ENCODE peak calls at places on chromosomes 11 and 22, in four cellular contexts. T is aorta, X is tibial artery, A is DND-41. F is an unnamed sample. For H3K27me3, the result is how much of the 10 kb centered on the place peaks cover.

GRCh38 chr11:12179521-12179920 is 69.1 kb downstream of the MICAL2 start:
- DNase-seq in T (no peak), X (no peak), A (no peak), F (no peak)

GRCh38 chr11:27429740-27430451 is 42.7 kb downstream of the LGR4 start:
- DNase-seq in X (no peak), A (peak), T (no peak), F (no peak)

GRCh38 chr11:69550846-69551245 is 69.4 kb downstream of the LINC01488 start:
- DNase-seq in X (no peak), A (no peak), T (no peak), F (no peak)

GRCh38 chr11:134283461-134284230 is 7.5 kb downstream of the GLB1L3 start:
- DNase-seq in A (no peak), X (no peak), T (no peak), F (no peak)

GRCh38 chr11:67466367-67466766 is 2.7 kb downstream of the TMEM134 start:
- DNase-seq in A (no peak), X (no peak), T (no peak), F (no peak)

GRCh38 chr22:21866821-21867527 is 471 bp downstream of the MAPK1 start:
- DNase-seq in A (peak), T (no peak), X (peak), F (no peak)

GRCh38 chr11:118145285-118146227 is 7.1 kb downstream of the SCN4B start:
- DNase-seq in T (peak), A (peak), X (peak), F (peak)

GRCh38 chr11:46588915-46589314 is 4.9 kb downstream of the AMBRA1 start:
- DNase-seq in T (no peak), X (no peak), A (no peak), F (no peak)

GRCh38 chr22:38294193-38294592 is 21.4 kb upstream of the TMEM184B start:
- DNase-seq in A (no peak), T (no peak), X (no peak), F (no peak)

GRCh38 chr22:38295863-38296262 is 21.4 kb downstream of the CSNK1E start:
- DNase-seq in X (no peak), A (no peak), T (no peak), F (no peak)

GRCh38 chr22:38295339-38295738 is 21.9 kb downstream of the CSNK1E start:
- DNase-seq in A (no peak), X (no peak), T (no peak), F (no peak)

GRCh38 chr22:38298312-38299000 is 18.8 kb downstream of the CSNK1E start:
- DNase-seq in X (no peak), T (no peak), A (peak), F (peak)

DNA sequence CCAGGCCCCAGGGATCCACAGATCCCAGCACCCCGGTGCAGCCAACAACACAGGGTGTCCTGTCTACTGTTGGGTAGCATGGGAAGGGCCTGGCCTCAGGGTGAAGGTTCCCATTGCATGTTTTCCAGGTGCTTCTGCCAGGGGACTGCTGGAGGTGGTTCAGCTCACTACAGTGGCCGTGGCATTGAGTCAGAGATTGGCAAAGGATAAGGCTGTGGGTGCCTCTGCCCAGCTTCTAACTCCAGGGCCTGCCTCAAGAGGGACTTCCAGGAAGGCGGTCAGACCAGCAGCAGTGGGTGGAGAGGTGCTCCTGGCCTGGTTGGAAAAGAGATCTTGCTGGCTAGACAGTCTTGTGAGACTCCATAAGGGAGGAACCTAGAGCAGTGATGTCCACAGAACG is 20.9 kb downstream of the CSNK1E start:
- DNase-seq in T (no peak), X (no peak), A (no peak), F (no peak)
- H3K27ac ChIP-seq in T (no peak), X (no peak), A (no peak), F (no peak)

GRCh38 chr11:62928011-62928410 is 6.8 kb upstream of the CHRM1 start:
- DNase-seq in T (no peak), A (no peak), X (no peak), F (peak)
- H3K27me3 ChIP-seq in T (under half), A (under half), X (half or more), F (half or more)

DNA sequence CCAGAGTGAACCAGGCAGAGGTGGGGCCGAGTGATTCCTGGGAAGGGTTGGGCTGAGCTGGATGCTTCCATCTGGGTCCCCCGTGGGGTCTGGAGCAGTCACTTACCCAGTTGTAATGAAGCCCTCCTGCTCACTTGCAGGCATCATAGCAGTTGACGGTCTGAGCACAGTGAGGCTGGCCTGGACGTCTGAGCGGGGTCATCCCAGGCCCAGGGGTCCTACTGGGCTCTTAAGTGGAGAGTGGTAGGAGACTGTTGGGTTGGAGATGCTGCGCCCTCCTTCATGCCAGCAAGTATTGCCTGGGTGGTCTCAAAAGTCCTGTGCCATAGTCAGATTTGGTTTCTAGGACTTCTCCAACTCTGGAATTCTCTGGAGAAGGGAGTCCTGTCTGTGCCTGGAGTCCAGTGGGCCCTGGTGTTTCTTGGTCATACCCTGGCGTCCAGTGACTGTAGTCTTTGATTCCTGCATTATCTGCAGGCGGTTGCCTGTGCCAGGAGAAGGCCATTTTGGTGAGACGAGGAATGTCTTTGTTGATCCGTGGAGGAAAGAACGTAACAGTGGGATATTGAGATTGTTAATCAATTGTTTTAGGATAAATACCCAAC is 82.3 kb downstream of the TBC1D22A start:
- DNase-seq in T (no peak), A (no peak), X (no peak), F (no peak)
- H3K27ac ChIP-seq in T (no peak), A (no peak), X (no peak), F (no peak)

GRCh38 chr22:19719055-19719482 is 4.3 kb upstream of the GP1BB start:
- DNase-seq in A (no peak), T (no peak), X (no peak), F (no peak)
- H3K27me3 ChIP-seq in A (under half), T (under half), X (under half), F (half or more)

DNA sequence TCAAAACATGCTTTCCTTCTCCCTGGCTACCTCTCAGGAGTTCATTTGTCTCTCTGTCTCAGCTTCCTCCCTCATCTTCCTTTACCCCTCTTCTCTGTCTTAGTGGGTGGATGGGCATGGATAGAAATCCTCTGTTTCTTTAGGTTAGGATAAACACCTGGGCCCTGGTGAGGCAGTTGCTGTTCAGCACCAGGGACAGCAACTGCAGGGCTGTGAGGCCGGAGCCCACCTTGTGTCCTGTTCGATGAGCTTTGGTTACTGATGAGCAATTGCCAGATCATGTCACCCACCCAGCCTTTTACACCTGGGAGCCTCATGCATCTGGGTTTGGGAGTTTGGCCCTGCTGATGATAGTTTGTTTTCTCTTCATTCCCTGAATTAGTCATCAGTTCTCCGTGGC is 6.1 kb upstream of the CRYBB3 start:
- DNase-seq in A (peak), X (no peak), T (no peak), F (no peak)
- H3K27ac ChIP-seq in A (no peak), X (no peak), T (no peak), F (no peak)

GRCh38 chr22:37515902-37516301 is 3.3 kb downstream of the CARD10 start:
- DNase-seq in T (peak), X (no peak), A (no peak), F (no peak)
- H3K27me3 ChIP-seq in T (under half), X (under half), A (under half), F (under half)

GRCh38 chr22:46502346-46502745 is 35.1 kb downstream of the CELSR1 start:
- DNase-seq in T (no peak), X (no peak), A (no peak), F (no peak)

GRCh38 chr22:46501701-46502100 is 35.7 kb downstream of the CELSR1 start:
- DNase-seq in A (no peak), T (no peak), X (no peak), F (no peak)

GRCh38 chr22:46502776-46503175 is 34.6 kb downstream of the CELSR1 start:
- DNase-seq in A (no peak), X (no peak), T (no peak), F (no peak)

GRCh38 chr22:46499798-46500174 is 37.6 kb downstream of the CELSR1 start:
- DNase-seq in T (no peak), X (no peak), A (no peak), F (no peak)

DNA sequence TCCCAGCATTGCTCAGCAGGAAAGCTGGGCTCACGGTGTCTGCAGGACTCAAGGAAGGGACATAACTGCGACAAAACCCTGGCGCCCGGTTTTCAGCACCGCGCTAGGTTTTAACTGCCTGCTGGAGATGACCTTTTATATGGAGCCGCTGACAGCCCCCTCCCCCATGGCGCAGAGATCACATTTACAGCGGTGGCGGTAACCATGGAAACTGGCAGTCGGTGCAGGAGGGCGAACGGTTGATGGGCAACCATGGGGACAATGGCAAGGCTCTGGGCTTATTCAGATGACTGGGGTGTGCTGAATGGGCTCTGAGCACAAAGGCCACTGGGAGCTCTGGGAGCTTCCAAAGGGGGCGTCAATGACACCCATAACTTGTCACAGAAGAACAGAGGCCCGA is 37.2 kb downstream of the CELSR1 start:
- DNase-seq in A (no peak), X (no peak), T (no peak), F (no peak)
- H3K27ac ChIP-seq in A (no peak), X (no peak), T (no peak), F (no peak)

GRCh38 chr11:17713851-17714250 is 5.5 kb upstream of the MYOD1 start:
- DNase-seq in X (no peak), A (no peak), T (no peak), F (no peak)

GRCh38 chr11:17711836-17712235 is 7.5 kb upstream of the MYOD1 start:
- DNase-seq in A (no peak), T (no peak), X (no peak), F (no peak)

GRCh38 chr11:17716807-17717206 is 2.6 kb upstream of the MYOD1 start:
- DNase-seq in A (no peak), X (no peak), T (no peak), F (no peak)

GRCh38 chr11:17714356-17714854 is 5.0 kb upstream of the MYOD1 start:
- DNase-seq in T (no peak), X (peak), A (no peak), F (no peak)

GRCh38 chr11:17714870-17715269 is 4.5 kb upstream of the MYOD1 start:
- DNase-seq in A (no peak), X (no peak), T (no peak), F (no peak)
- H3K27me3 ChIP-seq in A (under half), X (half or more), T (under half), F (under half)

F was measured in CD4-positive, alpha-beta T cell.